ENCODE peak calls at places on chromosomes 1 and 21, in four cellular contexts. M is T-helper 2 cell; U is A549; Z is activated CD8-positive, alpha-beta T cell treated with anti-CD3 and anti-CD28 coated beads for 36 hours. N is an unnamed sample.

GRCh38 chr1:92154934-92155333 is 62.8 kb upstream of the C1orf146 start:
- DNase-seq in M (no peak), Z (no peak), U (no peak), N (no peak)

GRCh38 chr1:32623775-32624174 is 26.6 kb downstream of the ZBTB8OS start:
- DNase-seq in U (no peak), Z (peak), M (no peak), N (no peak)

GRCh38 chr1:118119111-118119510 is 65.9 kb downstream of the SPAG17 start:
- DNase-seq in M (no peak), U (no peak), Z (no peak), N (no peak)

GRCh38 chr21:39326607-39327307 is 13.3 kb upstream of the BRWD1 start:
- DNase-seq in U (no peak), Z (no peak), M (no peak), N (no peak)

GRCh38 chr1:156675271-156675708 is 1.9 kb downstream of the NES start:
- DNase-seq in Z (no peak), U (no peak), M (no peak), N (no peak)

GRCh38 chr1:234497589-234497988 is 18.6 kb upstream of the TARBP1 start:
- DNase-seq in M (no peak), Z (no peak), U (no peak), N (no peak)

GRCh38 chr1:212956231-212956630 is 5.9 kb downstream of the VASH2 start:
- DNase-seq in M (no peak), Z (no peak), U (no peak), N (no peak)

GRCh38 chr1:231395051-231395995 is 26.8 kb downstream of the EGLN1 start:
- DNase-seq in M (no peak), Z (no peak), U (peak), N (no peak)

GRCh38 chr1:224747578-224747977 is 131.5 kb downstream of the CNIH3 start:
- DNase-seq in U (no peak), M (no peak), Z (peak), N (peak)

GRCh38 chr1:205505791-205506190 is 1.3 kb downstream of the CDK18 start:
- DNase-seq in U (no peak), Z (no peak), M (no peak), N (no peak)

GRCh38 chr1:178271471-178271870 is 177.6 kb downstream of the RASAL2 start:
- DNase-seq in M (no peak), U (no peak), Z (no peak), N (no peak)

GRCh38 chr1:77652179-77652745 is 30.2 kb downstream of the ZZZ3 start:
- DNase-seq in U (no peak), M (no peak), Z (no peak), N (no peak)